ENCODE peak calls at places on chromosomes 2 and 18, in six cellular contexts. One of them, this sample, is unnamed. For H3K4me1, the result is how much of the 10 kb centered on the place peaks cover.

GRCh38 chr2:126448611-126449010 is 207.3 kb upstream of the GYPC start:
- DNase-seq in HCT116: no peak
- DNase-seq in GM12878: no peak
- DNase-seq in HepG2: no peak
- DNase-seq in K562: no peak
- DNase-seq in H1: no peak
- DNase-seq in this sample: no peak

GRCh38 chr2:133862400-133862977 is 294.2 kb upstream of the NCKAP5 start:
- DNase-seq in H1: peak
- DNase-seq in HepG2: no peak
- DNase-seq in K562: no peak
- DNase-seq in GM12878: no peak
- DNase-seq in HCT116: no peak
- DNase-seq in this sample: no peak

GRCh38 chr2:173238385-173238784 is 116.3 kb upstream of the CDCA7 start:
- DNase-seq in K562: no peak
- DNase-seq in H1: no peak
- DNase-seq in HepG2: peak
- DNase-seq in GM12878: no peak
- DNase-seq in HCT116: no peak
- DNase-seq in this sample: no peak

GRCh38 chr2:13686262-13686661 is 946.3 kb upstream of the LRATD1 start:
- DNase-seq in HCT116: no peak
- DNase-seq in K562: no peak
- DNase-seq in H1: no peak
- DNase-seq in HepG2: no peak
- DNase-seq in GM12878: no peak
- DNase-seq in this sample: no peak

GRCh38 chr18:79477711-79478483 is 82.2 kb downstream of the NFATC1 start:
- DNase-seq in HepG2: no peak
- DNase-seq in H1: no peak
- DNase-seq in GM12878: no peak
- DNase-seq in K562: no peak
- DNase-seq in HCT116: no peak
- DNase-seq in this sample: no peak

GRCh38 chr2:203549406-203549805 is 14.3 kb upstream of the RAPH1 start:
- DNase-seq in K562: no peak
- DNase-seq in HepG2: no peak
- DNase-seq in GM12878: no peak
- DNase-seq in HCT116: no peak
- DNase-seq in H1: no peak
- DNase-seq in this sample: no peak

GRCh38 chr2:142306126-142306525 is 175.3 kb upstream of the LRP1B start:
- DNase-seq in HCT116: no peak
- DNase-seq in HepG2: no peak
- DNase-seq in GM12878: no peak
- DNase-seq in H1: no peak
- DNase-seq in K562: no peak
- DNase-seq in this sample: no peak

GRCh38 chr2:179936654-179937053 is 70.4 kb downstream of the CWC22 start:
- DNase-seq in GM12878: no peak
- DNase-seq in HepG2: peak
- DNase-seq in H1: peak
- DNase-seq in HCT116: peak
- DNase-seq in K562: peak
- DNase-seq in this sample: peak

GRCh38 chr2:104102615-104103014 is 751.3 kb upstream of the POU3F3 start:
- DNase-seq in H1: no peak
- DNase-seq in HCT116: no peak
- DNase-seq in K562: no peak
- DNase-seq in GM12878: no peak
- DNase-seq in HepG2: no peak
- DNase-seq in this sample: no peak

DNA sequence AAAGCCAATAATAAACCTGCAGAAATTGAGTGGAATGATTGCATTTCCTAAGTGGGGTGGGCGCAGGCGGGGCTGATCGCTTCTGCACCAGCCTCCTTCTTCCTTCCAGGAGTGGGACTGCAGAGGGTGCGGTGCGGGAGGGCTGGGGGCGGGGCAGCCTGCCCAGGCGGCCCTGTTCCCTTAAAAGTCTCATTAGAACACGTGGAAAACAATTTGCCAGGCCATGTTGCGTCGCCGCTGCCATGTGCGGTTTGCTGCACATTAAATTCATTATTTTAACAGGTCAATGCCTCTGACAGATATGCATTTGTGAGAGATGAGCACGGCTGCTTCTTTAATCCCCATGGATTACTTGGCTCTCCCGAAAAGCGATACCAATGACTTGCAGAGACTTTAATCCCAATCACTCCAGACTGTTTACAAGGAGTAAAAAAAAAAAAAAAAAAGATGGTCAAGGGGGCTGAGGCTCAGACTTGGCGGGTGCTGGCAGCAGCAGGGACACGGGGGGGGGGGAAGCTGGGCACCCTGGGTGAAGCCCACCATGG is 139.0 kb downstream of the CELF4 start:
- DNase-seq in HCT116: no peak
- DNase-seq in K562: no peak
- DNase-seq in H1: no peak
- DNase-seq in HepG2: no peak
- DNase-seq in GM12878: no peak
- DNase-seq in this sample: no peak
- H3K4me1 ChIP-seq in HCT116: under half
- H3K4me1 ChIP-seq in K562: under half
- H3K4me1 ChIP-seq in H1: under half
- H3K4me1 ChIP-seq in HepG2: under half
- H3K4me1 ChIP-seq in GM12878: under half
- H3K4me1 ChIP-seq in this sample: under half

GRCh38 chr2:218397502-218398436 is 1.9 kb upstream of the CTDSP1 start:
- DNase-seq in GM12878: peak
- DNase-seq in HCT116: peak
- DNase-seq in H1: peak
- DNase-seq in HepG2: peak
- DNase-seq in K562: peak
- DNase-seq in this sample: no peak
- TF ChIP-seq ZNF274 in GM12878: no peak
- TF ChIP-seq ZNF274 in HCT116: no peak
- TF ChIP-seq ZNF274 in H1: no peak
- TF ChIP-seq ZNF274 in HepG2: peak
- TF ChIP-seq ZNF274 in K562: no peak
- TF ChIP-seq ZNF274 in this sample: no peak

GRCh38 chr18:70293166-70293565 is 4.3 kb downstream of the SOCS6 start:
- DNase-seq in GM12878: no peak
- DNase-seq in K562: no peak
- DNase-seq in HCT116: no peak
- DNase-seq in HepG2: no peak
- DNase-seq in H1: no peak
- DNase-seq in this sample: no peak
- H3K4me3 ChIP-seq in GM12878: no peak
- H3K4me3 ChIP-seq in K562: no peak
- H3K4me3 ChIP-seq in HCT116: peak
- H3K4me3 ChIP-seq in HepG2: no peak
- H3K4me3 ChIP-seq in H1: no peak
- H3K4me3 ChIP-seq in this sample: no peak

DNA sequence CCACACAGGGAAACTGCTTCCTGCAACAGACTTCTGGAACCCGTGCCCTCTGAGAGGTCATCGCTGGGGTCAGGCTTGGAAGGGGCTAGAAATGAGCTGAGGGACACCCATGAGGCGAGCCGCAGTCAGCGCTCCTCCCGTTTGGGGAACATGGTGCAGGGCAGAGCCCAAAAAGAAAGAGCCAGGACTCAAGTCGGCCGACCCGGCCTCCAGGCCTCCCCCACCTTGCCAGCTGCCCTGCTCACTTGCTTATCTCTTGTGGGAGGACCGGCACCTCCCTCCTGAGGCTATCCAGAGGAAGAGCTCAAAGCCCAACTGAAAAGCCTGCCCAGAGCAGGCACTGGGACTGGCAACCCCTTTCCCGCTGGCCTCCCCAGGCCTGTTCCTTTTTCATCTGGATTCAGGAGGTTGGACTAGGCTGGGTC is 43.6 kb downstream of the SCTR start:
- DNase-seq in GM12878: no peak
- DNase-seq in K562: no peak
- DNase-seq in HCT116: no peak
- DNase-seq in H1: peak
- DNase-seq in HepG2: peak
- DNase-seq in this sample: no peak
- H3K4me1 ChIP-seq in GM12878: under half
- H3K4me1 ChIP-seq in K562: under half
- H3K4me1 ChIP-seq in HCT116: under half
- H3K4me1 ChIP-seq in H1: under half
- H3K4me1 ChIP-seq in HepG2: half or more
- H3K4me1 ChIP-seq in this sample: under half

GRCh38 chr2:10405441-10405840 is 42.7 kb downstream of the ODC1 start:
- DNase-seq in H1: no peak
- DNase-seq in K562: no peak
- DNase-seq in HCT116: no peak
- DNase-seq in GM12878: no peak
- DNase-seq in HepG2: no peak
- DNase-seq in this sample: no peak
- TF ChIP-seq ZNF274 in H1: no peak
- TF ChIP-seq ZNF274 in K562: no peak
- TF ChIP-seq ZNF274 in HCT116: no peak
- TF ChIP-seq ZNF274 in GM12878: no peak
- TF ChIP-seq ZNF274 in HepG2: no peak
- TF ChIP-seq ZNF274 in this sample: no peak

GRCh38 chr2:96604104-96604503 is 34.0 kb downstream of the KANSL3 start:
- DNase-seq in K562: no peak
- DNase-seq in HepG2: peak
- DNase-seq in GM12878: no peak
- DNase-seq in HCT116: no peak
- DNase-seq in H1: no peak
- DNase-seq in this sample: no peak

DNA sequence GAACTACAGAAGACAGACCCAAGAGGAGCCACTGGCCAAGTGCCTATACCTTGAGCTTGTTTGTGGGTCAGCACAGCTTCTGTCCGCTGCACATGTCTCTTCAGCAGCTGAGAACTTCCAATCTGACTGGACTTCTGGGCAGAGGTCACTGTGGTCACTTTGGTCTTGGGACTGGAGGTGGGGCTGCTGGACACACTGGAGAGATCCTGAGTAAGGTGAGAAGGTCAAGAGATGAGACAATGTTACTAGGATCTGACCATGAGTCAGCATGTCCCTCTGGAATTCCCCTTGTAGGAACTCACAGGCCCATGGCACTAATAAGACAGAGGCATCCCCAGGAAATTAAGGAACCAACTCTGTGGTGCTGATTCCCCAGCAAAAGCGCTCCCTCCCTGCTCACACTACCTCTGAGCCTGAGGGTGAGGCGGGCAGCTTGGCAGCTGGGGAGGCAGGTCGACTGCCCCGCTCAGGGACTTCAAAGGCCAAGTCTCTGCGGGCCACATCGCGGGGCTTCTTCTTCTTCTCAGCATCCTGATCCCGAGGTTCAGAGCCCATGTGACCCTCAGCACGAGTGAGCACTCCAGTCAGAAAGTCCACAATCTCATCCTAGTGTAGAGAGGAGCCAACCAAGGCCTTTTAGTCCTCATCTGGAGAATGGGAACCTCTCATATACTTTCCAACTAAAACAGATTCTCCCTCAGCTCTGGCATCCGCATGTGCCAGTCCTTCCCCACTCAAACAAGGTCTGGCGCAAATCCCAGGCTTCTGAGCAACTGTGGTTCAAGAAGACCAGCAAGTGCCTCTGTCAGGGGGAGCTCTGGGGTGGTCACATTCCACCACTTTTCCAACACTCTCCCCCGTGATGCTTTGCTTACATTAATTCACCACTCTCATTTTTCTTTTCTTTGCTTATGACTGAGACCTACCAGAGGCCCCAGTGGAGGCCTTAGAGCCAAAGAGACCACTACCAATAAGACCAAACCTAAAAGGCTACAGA is 29.4 kb downstream of the KANSL3 start:
- DNase-seq in GM12878: peak
- DNase-seq in HepG2: peak
- DNase-seq in HCT116: no peak
- DNase-seq in K562: no peak
- DNase-seq in H1: no peak
- DNase-seq in this sample: no peak
- H3K4me3 ChIP-seq in GM12878: no peak
- H3K4me3 ChIP-seq in HepG2: no peak
- H3K4me3 ChIP-seq in HCT116: no peak
- H3K4me3 ChIP-seq in K562: no peak
- H3K4me3 ChIP-seq in H1: no peak
- H3K4me3 ChIP-seq in this sample: no peak

DNA sequence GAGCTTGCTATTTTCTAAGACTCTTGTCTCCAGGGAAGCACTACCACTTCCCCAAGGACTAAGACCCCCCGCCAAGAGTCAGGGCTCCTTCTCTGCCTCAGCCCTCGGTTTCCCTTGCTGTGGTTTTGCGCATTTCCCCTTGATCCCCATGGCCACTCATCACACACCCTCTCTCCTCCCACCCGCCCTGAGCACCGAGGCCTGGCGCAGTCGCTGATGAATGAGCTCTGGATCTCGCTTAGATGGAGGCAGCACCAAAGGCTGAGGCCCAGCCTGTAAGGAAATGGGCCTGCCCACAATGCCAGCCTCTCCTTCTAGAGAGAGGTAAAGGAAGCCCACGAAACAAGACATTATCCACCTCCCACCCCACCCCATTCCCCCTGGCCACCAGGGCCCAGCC is 96.9 kb downstream of the TNS1 start:
- DNase-seq in HepG2: no peak
- DNase-seq in K562: no peak
- DNase-seq in H1: no peak
- DNase-seq in HCT116: no peak
- DNase-seq in GM12878: no peak
- DNase-seq in this sample: no peak
- H3K4me1 ChIP-seq in HepG2: half or more
- H3K4me1 ChIP-seq in K562: under half
- H3K4me1 ChIP-seq in H1: under half
- H3K4me1 ChIP-seq in HCT116: under half
- H3K4me1 ChIP-seq in GM12878: under half
- H3K4me1 ChIP-seq in this sample: under half